ENCODE peak calls at places on chromosomes 5 and 9, in seven cellular contexts. E, I, C, L, F, J and Z are unnamed samples.

GRCh38 chr9:111352545-111352944 is 22.5 kb upstream of the OR2K2 start:
- DNase-seq in F (no peak), J (no peak), C (no peak), E (no peak), L (no peak), I (no peak), Z (no peak)

GRCh38 chr9:34566972-34567371 is 22.6 kb downstream of the CNTFR start:
- DNase-seq in F (no peak), I (no peak), E (no peak), J (no peak), L (no peak), C (peak), Z (no peak)

GRCh38 chr9:127188396-127188795 is 66.0 kb upstream of the ANGPTL2 start:
- DNase-seq in J (no peak), L (no peak), E (no peak), F (no peak), I (no peak), C (no peak), Z (no peak)

GRCh38 chr5:127758884-127759283 is 55.7 kb downstream of the CCDC192 start:
- DNase-seq in I (no peak), F (no peak), J (no peak), E (no peak), L (peak), C (no peak), Z (no peak)

GRCh38 chr5:96468956-96469355 is 35.9 kb upstream of the PCSK1 start:
- DNase-seq in C (no peak), F (no peak), I (no peak), L (no peak), E (no peak), J (no peak), Z (no peak)

GRCh38 chr9:34374905-34375552 is 1.7 kb downstream of the MYORG start:
- DNase-seq in C (no peak), J (no peak), L (peak), I (peak), F (no peak), E (no peak), Z (peak)

GRCh38 chr9:90722116-90722515 is 79.5 kb upstream of the DIRAS2 start:
- DNase-seq in E (no peak), F (no peak), I (no peak), L (no peak), C (no peak), J (no peak), Z (no peak)

GRCh38 chr5:50786073-50786472 is 119.6 kb downstream of the PARP8 start:
- DNase-seq in I (no peak), F (no peak), C (no peak), E (no peak), L (peak), J (no peak), Z (no peak)

GRCh38 chr9:34437006-34437925 is 21.1 kb downstream of the FAM219A start:
- DNase-seq in I (peak), F (peak), C (no peak), E (no peak), J (no peak), L (peak), Z (no peak)

GRCh38 chr5:93621340-93621872 is 38.4 kb downstream of the NR2F1 start:
- DNase-seq in E (peak), J (no peak), I (peak), C (peak), F (no peak), L (no peak), Z (peak)

GRCh38 chr9:122382901-122383850 is 12.4 kb downstream of the PTGS1 start:
- DNase-seq in L (peak), F (no peak), J (no peak), I (no peak), C (no peak), E (no peak), Z (no peak)

GRCh38 chr5:3337812-3338541 is 257.7 kb upstream of the IRX1 start:
- DNase-seq in C (no peak), J (no peak), L (no peak), F (no peak), E (no peak), I (no peak), Z (no peak)

GRCh38 chr5:107338341-107338740 is 332.4 kb downstream of the EFNA5 start:
- DNase-seq in E (no peak), J (no peak), I (no peak), F (no peak), C (no peak), L (no peak), Z (no peak)

GRCh38 chr9:137278061-137278912 is 761 bp downstream of the TOR4A start:
- DNase-seq in C (peak), I (peak), J (no peak), F (no peak), E (no peak), L (no peak), Z (peak)

GRCh38 chr5:109997191-109997590 is 307.5 kb downstream of the MAN2A1 start:
- DNase-seq in E (no peak), I (no peak), J (no peak), F (no peak), C (no peak), L (no peak), Z (no peak)

GRCh38 chr9:82498918-82499317 is 510.3 kb downstream of the SPATA31D1 start:
- DNase-seq in I (no peak), J (no peak), C (no peak), L (no peak), E (no peak), F (no peak), Z (no peak)

GRCh38 chr5:159135896-159136531 is 36.3 kb upstream of the EBF1 start:
- DNase-seq in E (no peak), F (no peak), L (peak), I (no peak), J (no peak), C (no peak), Z (no peak)

GRCh38 chr9:79674052-79674777 is 102.5 kb downstream of the TLE4 start:
- DNase-seq in C (no peak), L (no peak), F (no peak), E (no peak), J (no peak), I (no peak), Z (no peak)

GRCh38 chr9:78278177-78278777 is 18.6 kb upstream of the PSAT1 start:
- DNase-seq in C (no peak), F (no peak), J (no peak), I (no peak), L (peak), E (no peak), Z (no peak)

GRCh38 chr9:134781895-134782294 is 98.7 kb upstream of the FCN2 start:
- DNase-seq in E (no peak), C (no peak), L (no peak), J (no peak), F (no peak), I (no peak), Z (no peak)